ENCODE peak calls at places on chromosome 9, in four cellular contexts. R is IMR-90, P is HepG2, E is A549. F is an unnamed sample.

GRCh38 chr9:128254855-128255759 is 20.7 kb downstream of the GOLGA2 start:
- DNase-seq in R (peak; percentile 32), E (peak; percentile 61), P (peak; percentile 51), F (peak; percentile 92)

GRCh38 chr9:133099726-133100517 is 21.1 kb downstream of the RALGDS start:
- DNase-seq in E (no peak), R (no peak), P (no peak), F (no peak)

GRCh38 chr9:27847380-27847779 is 274.1 kb upstream of the C9orf72 start:
- DNase-seq in P (no peak), E (no peak), R (no peak), F (no peak)

GRCh38 chr9:118059520-118060278 is 355.5 kb downstream of the TLR4 start:
- DNase-seq in R (no peak), P (peak; percentile 1), E (peak; percentile 2), F (peak; percentile 7)

GRCh38 chr9:35996358-35996970 is 38.5 kb upstream of the OR2S2 start:
- DNase-seq in P (no peak), E (peak; percentile 10), R (peak; percentile 16), F (no peak)

GRCh38 chr9:94874316-94874715 is 147.8 kb downstream of the AOPEP start:
- DNase-seq in E (no peak), P (no peak), R (peak; percentile 84), F (no peak)

GRCh38 chr9:114429488-114429887 is 41.7 kb upstream of the AKNA start:
- DNase-seq in P (no peak), E (no peak), R (no peak), F (no peak)

GRCh38 chr9:33988219-33988890 is 60.3 kb downstream of the UBAP2 start:
- DNase-seq in P (no peak), E (no peak), R (peak; percentile 43), F (no peak)

GRCh38 chr9:6686396-6686795 is 40.9 kb upstream of the GLDC start:
- DNase-seq in E (peak; percentile 53), R (peak; percentile 41), P (peak; percentile 44), F (no peak)

GRCh38 chr9:74942801-74943200 is 9.9 kb downstream of the C9orf40 start:
- DNase-seq in E (no peak), P (no peak), R (peak; percentile 8), F (no peak)

GRCh38 chr9:108543251-108543768 is 312.5 kb downstream of the ACTL7B start:
- DNase-seq in P (no peak), R (peak; percentile 53), E (peak; percentile 82), F (no peak)

GRCh38 chr9:84146893-84147705 is 166.5 kb downstream of the RMI1 start:
- DNase-seq in E (no peak), P (no peak), R (no peak), F (no peak)

GRCh38 chr9:119533509-119533908 is 164.3 kb upstream of the BRINP1 start:
- DNase-seq in E (no peak), P (no peak), R (no peak), F (no peak)

GRCh38 chr9:11319477-11320060 is 706.8 kb upstream of the PTPRD start:
- DNase-seq in P (no peak), E (peak; percentile 10), R (no peak), F (no peak)

GRCh38 chr9:130698514-130698913 is 4.9 kb downstream of the EXOSC2 start:
- DNase-seq in P (peak; percentile 65), R (peak; percentile 37), E (no peak), F (no peak)

GRCh38 chr9:130696139-130696650 is 2.6 kb downstream of the EXOSC2 start:
- DNase-seq in P (no peak), E (no peak), R (no peak), F (no peak)

GRCh38 chr9:130696996-130697395 is 3.4 kb downstream of the EXOSC2 start:
- DNase-seq in R (no peak), E (no peak), P (no peak), F (no peak)

GRCh38 chr9:130701059-130702022 is 7.8 kb downstream of the EXOSC2 start:
- DNase-seq in E (peak; percentile 74), P (peak; percentile 74), R (peak; percentile 88), F (peak; percentile 83)

DNA sequence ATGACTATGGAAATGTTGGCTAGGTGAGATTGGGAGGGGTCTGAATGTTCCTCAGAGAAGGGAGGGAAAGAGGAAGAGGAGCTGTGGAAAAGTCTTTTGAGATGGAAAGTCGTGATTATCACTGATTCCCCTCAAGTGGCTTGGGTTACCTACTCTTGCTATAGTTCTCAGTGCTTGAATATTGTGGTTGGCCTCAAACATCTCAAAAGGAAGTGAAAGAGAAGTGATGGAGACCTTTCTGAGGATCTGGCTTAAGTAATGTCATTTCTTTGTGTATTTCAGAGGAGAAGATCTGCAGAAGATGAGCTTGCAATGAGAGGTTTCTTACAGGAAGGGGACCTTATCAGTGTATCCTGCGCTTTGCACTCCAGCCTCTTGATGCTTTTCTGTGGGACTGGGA is 5.5 kb downstream of the EXOSC2 start:
- DNase-seq in R (no peak), E (no peak), P (no peak), F (no peak)
- TF ChIP-seq MAZ in R (no peak), E (no peak), P (no peak), F (no peak)

DNA sequence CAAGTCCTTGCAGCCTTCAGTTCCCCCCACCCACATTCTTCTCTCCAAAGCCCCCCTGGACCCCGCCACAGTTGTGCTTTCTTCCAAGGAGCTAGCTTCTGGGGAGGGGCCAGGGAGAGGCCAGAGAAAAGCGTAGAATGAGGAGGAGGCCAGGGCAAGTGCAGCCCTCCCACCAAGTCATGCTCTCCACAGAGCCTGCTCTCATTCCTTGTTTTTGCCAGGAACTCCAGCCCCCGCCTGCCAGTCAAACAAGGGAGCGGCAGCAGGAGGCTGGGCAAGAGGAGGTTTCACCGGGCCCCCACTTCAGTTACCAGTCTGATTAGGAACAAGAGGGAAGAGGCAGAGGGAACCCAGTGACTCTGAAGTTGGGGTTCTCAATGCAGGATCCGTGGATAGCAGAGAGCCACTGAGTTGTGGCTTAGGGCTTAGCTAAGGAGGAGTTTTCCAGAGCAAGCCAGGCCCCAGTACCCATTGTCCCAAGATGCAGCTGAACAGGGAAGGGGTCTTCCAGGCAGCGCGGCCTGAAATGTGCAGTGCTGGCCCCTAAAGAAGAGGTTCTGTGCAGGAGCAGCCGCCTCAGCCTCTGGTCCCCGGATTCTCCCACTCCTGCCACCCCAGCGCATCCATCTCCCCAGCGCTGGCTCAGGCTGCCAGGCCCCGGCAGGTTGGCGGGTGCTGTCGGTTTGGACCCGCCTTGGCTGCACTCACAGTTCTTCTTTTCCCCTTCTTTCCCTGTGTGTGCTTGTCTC is 120.6 kb downstream of the DAB2IP start:
- DNase-seq in E (no peak), P (no peak), R (no peak), F (no peak)
- TF ChIP-seq MAZ in E (no peak), P (no peak), R (no peak), F (no peak)

DNA sequence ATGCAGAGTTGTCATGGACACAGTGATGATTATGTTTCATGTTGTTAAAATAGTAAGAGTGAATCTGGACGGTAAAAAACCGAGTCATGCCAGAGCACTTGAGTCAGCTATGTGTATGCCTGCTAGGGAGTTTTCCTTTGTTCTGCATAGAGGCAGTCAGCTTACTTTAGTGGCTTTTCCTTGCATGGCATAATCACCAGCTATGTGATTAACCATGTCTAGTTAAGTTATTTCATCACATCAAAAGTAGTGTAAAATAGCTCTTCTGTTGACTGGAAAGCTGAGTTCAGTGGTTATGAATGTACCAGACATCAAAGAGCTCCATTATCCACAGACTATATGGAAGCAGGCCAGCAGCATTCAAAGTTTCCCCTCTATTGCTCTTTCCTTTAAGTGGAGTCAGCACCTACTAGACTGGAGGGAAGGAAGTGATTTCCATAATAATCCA is 989.8 kb downstream of the TLE1 start:
- DNase-seq in R (peak; percentile 81), P (no peak), E (no peak), F (no peak)
- TF ChIP-seq MAZ in R (no peak), P (no peak), E (no peak), F (no peak)

DNA sequence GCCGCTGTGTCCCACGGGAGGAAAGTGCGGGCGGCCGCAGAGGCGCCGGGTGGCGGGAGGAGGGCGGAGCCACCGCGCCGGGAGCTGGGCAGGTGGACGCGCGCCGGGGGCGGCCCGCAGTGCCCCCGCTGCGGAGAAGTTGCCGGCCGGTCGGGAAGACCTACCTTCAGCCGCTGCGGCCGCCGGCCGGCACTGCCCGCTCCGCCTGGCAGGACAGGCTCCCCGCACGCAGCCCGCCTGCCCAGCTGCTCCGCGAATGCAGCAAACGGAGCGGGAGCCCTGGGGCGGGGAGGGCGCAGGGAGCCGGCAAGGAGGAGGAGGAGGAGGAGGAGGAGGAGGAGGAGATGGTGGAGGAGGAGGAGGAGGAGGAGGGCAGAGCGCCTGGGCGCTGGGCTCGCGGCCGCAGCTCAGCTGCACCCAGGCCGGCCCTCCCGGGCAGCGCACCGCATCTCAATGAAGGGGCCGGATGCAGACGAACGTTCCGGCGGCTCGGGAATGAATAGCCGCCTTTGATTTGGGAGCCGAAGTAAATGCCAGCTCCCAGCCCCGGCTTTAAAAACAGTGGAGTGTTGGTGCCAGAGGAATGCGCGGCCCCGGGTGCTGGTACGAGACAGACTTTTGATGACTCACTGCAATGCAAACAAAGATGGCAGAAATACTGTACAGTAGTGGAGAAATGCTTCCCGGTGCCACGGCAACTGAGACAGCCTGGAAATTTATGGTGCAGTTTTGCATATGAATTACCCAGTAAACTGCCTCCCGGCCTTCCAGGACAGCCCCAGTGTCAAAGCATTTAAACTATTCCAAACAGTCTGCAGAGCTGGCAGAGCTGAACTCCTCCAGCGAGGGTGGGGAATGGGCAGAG is 43.3 kb downstream of the NACC2 start:
- DNase-seq in E (peak; percentile 98), P (peak; percentile 96), R (peak; percentile 94), F (no peak)
- TF ChIP-seq MAZ in E (no peak), P (no peak), R (no peak), F (no peak)

DNA sequence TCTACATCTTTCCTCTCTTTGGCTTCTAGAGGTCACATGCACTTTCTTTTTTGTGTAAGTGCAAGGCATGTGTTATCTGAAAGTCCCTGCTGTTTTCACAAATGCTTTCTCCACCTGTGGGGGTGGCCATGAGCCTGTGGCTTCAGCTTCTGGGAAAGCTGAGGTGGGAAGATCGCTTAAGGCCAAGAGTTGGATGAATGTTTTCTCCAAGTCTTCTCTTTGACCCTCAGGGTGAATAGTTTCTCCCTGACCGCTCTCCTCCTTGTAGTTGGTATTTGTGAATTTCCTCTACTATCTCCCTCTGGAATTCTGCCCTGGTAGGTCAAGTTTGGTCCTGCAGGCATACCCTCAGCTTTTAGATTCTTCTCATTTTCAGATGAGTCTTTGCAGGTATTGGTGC is 74.2 kb downstream of the UGCG start:
- DNase-seq in E (no peak), R (no peak), P (no peak), F (no peak)
- TF ChIP-seq MAZ in E (no peak), R (no peak), P (no peak), F (no peak)

F was measured in K562.